ENCODE peak calls at places on chromosomes 4 and X, in nine cellular contexts. One of them, this sample, is unnamed.

GRCh38 chr4:184355111-184355604 is 119.2 kb downstream of the IRF2 start:
- DNase-seq in AG10803: peak
- DNase-seq in AG04450: peak
- DNase-seq in pancreas: peak
- DNase-seq in adrenal gland: peak
- DNase-seq in Peyer's patch: no peak
- DNase-seq in kidney epithelial cell: peak
- DNase-seq in BE2C: peak
- DNase-seq in astrocyte of the spinal cord: peak
- DNase-seq in this sample: no peak

GRCh38 chr4:86558799-86559198 is 35.3 kb upstream of the PTPN13 start:
- DNase-seq in AG10803: no peak
- DNase-seq in AG04450: no peak
- DNase-seq in pancreas: no peak
- DNase-seq in adrenal gland: no peak
- DNase-seq in Peyer's patch: no peak
- DNase-seq in kidney epithelial cell: no peak
- DNase-seq in BE2C: no peak
- DNase-seq in astrocyte of the spinal cord: peak
- DNase-seq in this sample: no peak

GRCh38 chr4:113057891-113058290 is 8.4 kb downstream of the ANK2 start:
- DNase-seq in AG10803: peak
- DNase-seq in AG04450: no peak
- DNase-seq in pancreas: no peak
- DNase-seq in adrenal gland: no peak
- DNase-seq in Peyer's patch: no peak
- DNase-seq in kidney epithelial cell: peak
- DNase-seq in BE2C: no peak
- DNase-seq in astrocyte of the spinal cord: peak
- DNase-seq in this sample: no peak

GRCh38 chr4:107825072-107825789 is 499 bp downstream of the SGMS2 start:
- DNase-seq in AG10803: peak
- DNase-seq in AG04450: no peak
- DNase-seq in pancreas: peak
- DNase-seq in adrenal gland: peak
- DNase-seq in Peyer's patch: peak
- DNase-seq in kidney epithelial cell: peak
- DNase-seq in BE2C: peak
- DNase-seq in astrocyte of the spinal cord: peak
- DNase-seq in this sample: no peak

GRCh38 chr4:147610666-147611065 is 6.5 kb upstream of the TMEM184C start:
- DNase-seq in AG10803: peak
- DNase-seq in AG04450: no peak
- DNase-seq in pancreas: no peak
- DNase-seq in adrenal gland: no peak
- DNase-seq in Peyer's patch: no peak
- DNase-seq in kidney epithelial cell: no peak
- DNase-seq in BE2C: no peak
- DNase-seq in astrocyte of the spinal cord: peak
- DNase-seq in this sample: no peak

GRCh38 chr4:129598582-129598981 is 502.6 kb downstream of the C4orf33 start:
- DNase-seq in AG10803: no peak
- DNase-seq in AG04450: no peak
- DNase-seq in pancreas: no peak
- DNase-seq in adrenal gland: no peak
- DNase-seq in Peyer's patch: no peak
- DNase-seq in kidney epithelial cell: no peak
- DNase-seq in BE2C: no peak
- DNase-seq in astrocyte of the spinal cord: no peak
- DNase-seq in this sample: no peak

GRCh38 chr4:107600993-107601392 is 119.0 kb downstream of the PAPSS1 start:
- DNase-seq in AG10803: peak
- DNase-seq in AG04450: no peak
- DNase-seq in pancreas: no peak
- DNase-seq in adrenal gland: no peak
- DNase-seq in Peyer's patch: no peak
- DNase-seq in kidney epithelial cell: no peak
- DNase-seq in BE2C: no peak
- DNase-seq in astrocyte of the spinal cord: no peak
- DNase-seq in this sample: no peak

GRCh38 chrX:94908648-94909047 is 1234.6 kb downstream of the FAM133A start:
- DNase-seq in AG10803: no peak
- DNase-seq in AG04450: no peak
- DNase-seq in pancreas: no peak
- DNase-seq in adrenal gland: no peak
- DNase-seq in Peyer's patch: no peak
- DNase-seq in kidney epithelial cell: no peak
- DNase-seq in BE2C: peak
- DNase-seq in astrocyte of the spinal cord: no peak
- DNase-seq in this sample: no peak

GRCh38 chr4:67886281-67886680 is 2.5 kb upstream of the TMPRSS11D start:
- DNase-seq in AG10803: no peak
- DNase-seq in AG04450: no peak
- DNase-seq in pancreas: no peak
- DNase-seq in adrenal gland: no peak
- DNase-seq in Peyer's patch: no peak
- DNase-seq in kidney epithelial cell: no peak
- DNase-seq in BE2C: no peak
- DNase-seq in astrocyte of the spinal cord: peak
- DNase-seq in this sample: no peak

GRCh38 chrX:103614999-103615398 is 7.2 kb downstream of the TCEAL3 start:
- DNase-seq in AG10803: no peak
- DNase-seq in AG04450: no peak
- DNase-seq in pancreas: no peak
- DNase-seq in adrenal gland: no peak
- DNase-seq in Peyer's patch: no peak
- DNase-seq in kidney epithelial cell: no peak
- DNase-seq in BE2C: no peak
- DNase-seq in astrocyte of the spinal cord: no peak
- DNase-seq in this sample: no peak

GRCh38 chrX:132615396-132616131 is 126.7 kb upstream of the MBNL3 start:
- DNase-seq in AG10803: peak
- DNase-seq in AG04450: no peak
- DNase-seq in pancreas: peak
- DNase-seq in adrenal gland: peak
- DNase-seq in Peyer's patch: peak
- DNase-seq in kidney epithelial cell: no peak
- DNase-seq in BE2C: peak
- DNase-seq in astrocyte of the spinal cord: peak
- DNase-seq in this sample: no peak

GRCh38 chr4:7594013-7594412 is 159.3 kb upstream of the PSAPL1 start:
- DNase-seq in AG10803: no peak
- DNase-seq in AG04450: no peak
- DNase-seq in pancreas: no peak
- DNase-seq in adrenal gland: no peak
- DNase-seq in Peyer's patch: no peak
- DNase-seq in kidney epithelial cell: no peak
- DNase-seq in BE2C: no peak
- DNase-seq in astrocyte of the spinal cord: no peak
- DNase-seq in this sample: no peak

GRCh38 chr4:26248647-26249046 is 72.2 kb upstream of the RBPJ start:
- DNase-seq in AG10803: peak
- DNase-seq in AG04450: peak
- DNase-seq in pancreas: no peak
- DNase-seq in adrenal gland: peak
- DNase-seq in Peyer's patch: no peak
- DNase-seq in kidney epithelial cell: no peak
- DNase-seq in BE2C: no peak
- DNase-seq in astrocyte of the spinal cord: peak
- DNase-seq in this sample: no peak

GRCh38 chrX:126994011-126994410 is 174.5 kb downstream of the PRR32 start:
- DNase-seq in AG10803: no peak
- DNase-seq in AG04450: no peak
- DNase-seq in pancreas: no peak
- DNase-seq in adrenal gland: no peak
- DNase-seq in Peyer's patch: no peak
- DNase-seq in kidney epithelial cell: no peak
- DNase-seq in BE2C: no peak
- DNase-seq in astrocyte of the spinal cord: no peak
- DNase-seq in this sample: no peak

GRCh38 chr4:26235500-26235899 is 85.3 kb upstream of the RBPJ start:
- DNase-seq in AG10803: peak
- DNase-seq in AG04450: peak
- DNase-seq in pancreas: peak
- DNase-seq in adrenal gland: no peak
- DNase-seq in Peyer's patch: peak
- DNase-seq in kidney epithelial cell: no peak
- DNase-seq in BE2C: no peak
- DNase-seq in astrocyte of the spinal cord: peak
- DNase-seq in this sample: no peak

GRCh38 chr4:102815981-102816380 is 11.4 kb downstream of the UBE2D3 start:
- DNase-seq in AG10803: peak
- DNase-seq in AG04450: peak
- DNase-seq in pancreas: no peak
- DNase-seq in adrenal gland: no peak
- DNase-seq in Peyer's patch: no peak
- DNase-seq in kidney epithelial cell: peak
- DNase-seq in BE2C: no peak
- DNase-seq in astrocyte of the spinal cord: peak
- DNase-seq in this sample: no peak

GRCh38 chrX:115958687-115959359 is 211.7 kb upstream of the AGTR2 start:
- DNase-seq in AG10803: no peak
- DNase-seq in AG04450: no peak
- DNase-seq in pancreas: no peak
- DNase-seq in adrenal gland: no peak
- DNase-seq in Peyer's patch: no peak
- DNase-seq in kidney epithelial cell: no peak
- DNase-seq in BE2C: no peak
- DNase-seq in astrocyte of the spinal cord: no peak
- DNase-seq in this sample: no peak

GRCh38 chrX:45621356-45622041 is 420.8 kb upstream of the DIPK2B start:
- DNase-seq in AG10803: peak
- DNase-seq in AG04450: no peak
- DNase-seq in pancreas: no peak
- DNase-seq in adrenal gland: no peak
- DNase-seq in Peyer's patch: no peak
- DNase-seq in kidney epithelial cell: peak
- DNase-seq in BE2C: no peak
- DNase-seq in astrocyte of the spinal cord: peak
- DNase-seq in this sample: no peak

GRCh38 chr4:119026662-119027444 is 108.8 kb upstream of the MYOZ2 start:
- DNase-seq in AG10803: peak
- DNase-seq in AG04450: no peak
- DNase-seq in pancreas: no peak
- DNase-seq in adrenal gland: no peak
- DNase-seq in Peyer's patch: peak
- DNase-seq in kidney epithelial cell: no peak
- DNase-seq in BE2C: no peak
- DNase-seq in astrocyte of the spinal cord: no peak
- DNase-seq in this sample: no peak
- TF ChIP-seq CTCF in AG10803: peak
- TF ChIP-seq CTCF in AG04450: no peak
- TF ChIP-seq CTCF in pancreas: no peak
- TF ChIP-seq CTCF in adrenal gland: no peak
- TF ChIP-seq CTCF in Peyer's patch: no peak
- TF ChIP-seq CTCF in kidney epithelial cell: no peak
- TF ChIP-seq CTCF in BE2C: no peak
- TF ChIP-seq CTCF in astrocyte of the spinal cord: no peak
- TF ChIP-seq CTCF in this sample: no peak

DNA sequence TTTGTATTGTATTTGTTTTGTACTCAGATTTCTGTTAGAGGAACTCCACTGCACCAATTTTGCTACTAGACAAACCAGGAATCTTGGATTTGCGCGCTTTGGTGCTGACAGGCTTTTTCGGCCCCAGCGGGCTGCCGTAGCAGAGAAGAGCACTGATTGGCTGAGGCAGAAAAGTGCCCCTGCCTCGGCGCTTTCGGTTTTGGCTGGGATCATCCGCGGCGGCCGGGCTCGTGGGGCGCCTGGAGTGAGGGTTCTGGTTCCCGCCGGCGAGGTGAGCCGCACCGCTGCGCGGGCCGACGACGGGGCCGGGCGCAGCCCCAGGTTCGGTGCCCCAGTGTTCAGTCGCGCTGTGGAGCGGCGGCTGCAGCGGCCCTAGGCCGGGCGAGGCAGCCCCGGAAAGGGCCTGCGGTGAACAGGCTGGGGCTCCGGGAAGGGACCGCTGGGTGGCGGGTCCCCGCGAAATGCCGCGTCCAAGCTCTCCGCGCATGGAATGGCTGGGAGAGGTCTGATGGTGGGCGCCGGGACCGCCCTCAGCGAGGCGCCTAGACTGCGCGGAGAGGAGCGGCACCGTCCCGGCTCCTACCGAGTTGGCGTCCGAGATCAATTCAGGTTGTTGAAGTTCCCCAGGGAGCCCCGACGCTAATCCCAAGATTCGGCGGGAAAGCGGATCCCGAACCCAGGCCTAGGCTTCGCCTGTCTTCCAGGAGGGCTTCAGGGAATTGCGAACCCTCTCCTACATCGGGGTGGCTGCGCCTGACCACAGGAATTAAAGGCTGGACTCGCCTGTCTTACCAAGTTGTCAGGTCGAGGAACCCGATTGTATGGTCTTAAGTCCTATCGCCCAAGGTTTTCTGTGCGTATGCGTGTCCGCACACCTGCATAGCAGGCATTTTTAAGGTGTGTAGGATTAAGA is at the start of gene LSM6:
- DNase-seq in AG10803: peak
- DNase-seq in AG04450: peak
- DNase-seq in pancreas: peak
- DNase-seq in adrenal gland: peak
- DNase-seq in Peyer's patch: peak
- DNase-seq in kidney epithelial cell: peak
- DNase-seq in BE2C: peak
- DNase-seq in astrocyte of the spinal cord: peak
- DNase-seq in this sample: peak
- TF ChIP-seq CTCF in AG10803: no peak
- TF ChIP-seq CTCF in AG04450: peak
- TF ChIP-seq CTCF in pancreas: no peak
- TF ChIP-seq CTCF in adrenal gland: no peak
- TF ChIP-seq CTCF in Peyer's patch: peak
- TF ChIP-seq CTCF in kidney epithelial cell: no peak
- TF ChIP-seq CTCF in BE2C: no peak
- TF ChIP-seq CTCF in astrocyte of the spinal cord: no peak
- TF ChIP-seq CTCF in this sample: no peak

DNA sequence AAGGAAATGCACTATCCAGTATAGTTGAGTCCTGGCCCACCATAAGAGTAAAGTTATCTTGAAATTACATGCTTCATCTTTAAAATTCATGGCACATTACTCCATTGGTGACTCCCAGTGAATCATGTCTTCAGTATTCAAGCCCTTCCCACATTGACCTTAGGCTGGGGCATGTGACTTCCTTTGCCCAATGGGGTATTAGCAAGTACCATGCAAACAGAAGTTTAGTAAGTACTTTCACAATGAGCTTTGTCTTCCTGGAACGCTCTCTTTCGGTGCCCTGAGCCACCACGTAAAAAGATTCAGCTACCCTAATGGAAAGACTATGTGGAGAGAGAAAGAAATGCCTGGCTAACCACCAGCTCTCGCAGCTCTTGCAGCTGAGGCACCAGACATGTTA is 235.4 kb downstream of the HNRNPD start:
- DNase-seq in AG10803: no peak
- DNase-seq in AG04450: no peak
- DNase-seq in pancreas: no peak
- DNase-seq in adrenal gland: no peak
- DNase-seq in Peyer's patch: no peak
- DNase-seq in kidney epithelial cell: no peak
- DNase-seq in BE2C: no peak
- DNase-seq in astrocyte of the spinal cord: no peak
- DNase-seq in this sample: no peak
- TF ChIP-seq CTCF in AG10803: no peak
- TF ChIP-seq CTCF in AG04450: no peak
- TF ChIP-seq CTCF in pancreas: no peak
- TF ChIP-seq CTCF in adrenal gland: no peak
- TF ChIP-seq CTCF in Peyer's patch: no peak
- TF ChIP-seq CTCF in kidney epithelial cell: no peak
- TF ChIP-seq CTCF in BE2C: no peak
- TF ChIP-seq CTCF in astrocyte of the spinal cord: no peak
- TF ChIP-seq CTCF in this sample: no peak

GRCh38 chr4:133208694-133209285 is 59.7 kb downstream of the PCDH10 start:
- DNase-seq in AG10803: no peak
- DNase-seq in AG04450: no peak
- DNase-seq in pancreas: no peak
- DNase-seq in adrenal gland: no peak
- DNase-seq in Peyer's patch: no peak
- DNase-seq in kidney epithelial cell: no peak
- DNase-seq in BE2C: no peak
- DNase-seq in astrocyte of the spinal cord: no peak
- DNase-seq in this sample: no peak
- TF ChIP-seq CTCF in AG10803: no peak
- TF ChIP-seq CTCF in AG04450: no peak
- TF ChIP-seq CTCF in pancreas: no peak
- TF ChIP-seq CTCF in adrenal gland: no peak
- TF ChIP-seq CTCF in Peyer's patch: no peak
- TF ChIP-seq CTCF in kidney epithelial cell: no peak
- TF ChIP-seq CTCF in BE2C: no peak
- TF ChIP-seq CTCF in astrocyte of the spinal cord: no peak
- TF ChIP-seq CTCF in this sample: no peak